ENCODE peak calls at places on chromosomes 7 and 10, in four cellular contexts. X is HEK293T; H is central memory CD4-positive, alpha-beta T cell; J is Daoy. O is an unnamed sample.

GRCh38 chr10:117339569-117339968 is 35.7 kb downstream of the PDZD8 start:
- DNase-seq in H (no peak), J (no peak), X (no peak), O (no peak)

GRCh38 chr10:14751576-14752330 is 22.9 kb downstream of the FAM107B start:
- DNase-seq in H (no peak), J (no peak), X (no peak), O (no peak)

GRCh38 chr10:75395171-75395954 is 6.2 kb downstream of the ZNF503 start:
- DNase-seq in J (peak; percentile 33), H (no peak), X (no peak), O (no peak)

GRCh38 chr10:79329529-79329928 is 17.7 kb upstream of the PPIF start:
- DNase-seq in H (no peak), J (no peak), X (no peak), O (no peak)

GRCh38 chr10:29837586-29837985 is 202.8 kb upstream of the SVIL start:
- DNase-seq in X (no peak), J (no peak), H (no peak), O (no peak)

GRCh38 chr10:124562425-124563060 is 100.9 kb downstream of the LHPP start:
- DNase-seq in H (no peak), X (no peak), J (no peak), O (no peak)

GRCh38 chr10:97713828-97714400 is 384 bp downstream of the MARVELD1 start:
- DNase-seq in H (peak; percentile 52), X (peak; percentile 78), J (peak; percentile 79), O (peak; percentile 60)

GRCh38 chr7:116511552-116512523 is 12.3 kb downstream of the CAV2 start:
- DNase-seq in H (peak; percentile 36), X (no peak), J (peak; percentile 92), O (no peak)

GRCh38 chr10:71996598-71997371 is 32.6 kb downstream of the CHST3 start:
- DNase-seq in X (no peak), H (no peak), J (no peak), O (no peak)

GRCh38 chr7:128849804-128850490 is 12.7 kb upstream of the ATP6V1F start:
- DNase-seq in J (no peak), X (no peak), H (no peak), O (no peak)

O was measured in NCI-H460.